ENCODE peak calls at places on chromosomes 7 and 10, in seven cellular contexts. K is fibroblast of the conjunctiva, B is T-helper 2 cell, T is Right ventricle myocardium superior, E is posterior vena cava, O is SK-N-DZ, C is HCEC 1CT. L is an unnamed sample.

GRCh38 chr10:116030576-116030975 is 242.4 kb downstream of the GFRA1 start:
- DNase-seq in K (no peak), E (no peak), C (no peak), T (no peak), B (no peak), O (no peak), L (no peak)

GRCh38 chr10:22978918-22979317 is 51.1 kb downstream of the ARMC3 start:
- DNase-seq in K (no peak), E (no peak), B (no peak), C (no peak), O (no peak), T (no peak), L (no peak)

GRCh38 chr7:116782177-116782711 is 80.1 kb upstream of the CAPZA2 start:
- DNase-seq in T (no peak), K (no peak), E (no peak), B (no peak), O (no peak), C (peak; percentile 59), L (no peak)

GRCh38 chr10:37975407-37975991 is 948 bp downstream of the ZNF25 start:
- DNase-seq in E (no peak), O (peak; percentile 14), K (peak; percentile 1), C (peak; percentile 39), T (no peak), B (no peak), L (no peak)

GRCh38 chr7:2572101-2572842 is 13.5 kb downstream of the IQCE start:
- DNase-seq in E (peak; percentile 69), K (no peak), B (no peak), C (no peak), O (no peak), T (no peak), L (no peak)

GRCh38 chr7:23285657-23286646 is 13.2 kb upstream of the MALSU1 start:
- DNase-seq in O (peak; percentile 18), E (no peak), K (no peak), T (no peak), B (no peak), C (no peak), L (no peak)

GRCh38 chr10:34139559-34139958 is 675.5 kb downstream of the PARD3 start:
- DNase-seq in C (peak; percentile 45), B (no peak), O (peak; percentile 12), K (no peak), T (no peak), E (no peak), L (no peak)

GRCh38 chr7:17677408-17677807 is 262.9 kb downstream of the SNX13 start:
- DNase-seq in E (no peak), C (peak; percentile 89), B (no peak), T (no peak), K (no peak), O (no peak), L (no peak)

GRCh38 chr10:90051474-90051873 is 350.1 kb downstream of the KIF20B start:
- DNase-seq in C (no peak), B (no peak), T (no peak), K (no peak), E (no peak), O (no peak), L (no peak)

GRCh38 chr7:151459726-151460473 is 20.0 kb upstream of the CRYGN start:
- DNase-seq in B (no peak), K (peak; percentile 84), C (peak; percentile 94), O (peak; percentile 72), E (peak; percentile 94), T (peak; percentile 89), L (no peak)

GRCh38 chr10:123870260-123870659 is 21.3 kb downstream of the CPXM2 start:
- DNase-seq in K (no peak), O (no peak), T (no peak), B (no peak), E (no peak), C (no peak), L (no peak)

GRCh38 chr7:5695037-5695708 is 86.3 kb downstream of the RNF216 start:
- DNase-seq in T (peak; percentile 61), B (peak; percentile 31), O (no peak), E (peak; percentile 87), C (peak; percentile 86), K (no peak), L (no peak)

GRCh38 chr10:104777086-104777799 is 136.2 kb downstream of the SORCS3 start:
- DNase-seq in K (no peak), B (no peak), O (no peak), T (no peak), C (no peak), E (no peak), L (no peak)

GRCh38 chr7:122550545-122550944 is 148.4 kb downstream of the RNF133 start:
- DNase-seq in O (no peak), T (no peak), E (no peak), K (no peak), B (no peak), C (no peak), L (no peak)

GRCh38 chr7:73519867-73520672 is 2.0 kb downstream of the BAZ1B start:
- DNase-seq in T (no peak), K (no peak), O (peak; percentile 22), C (no peak), B (no peak), E (peak; percentile 72), L (no peak)

GRCh38 chr7:22732556-22733126 is 5.6 kb downstream of the IL6 start:
- DNase-seq in B (no peak), O (no peak), T (no peak), C (no peak), K (no peak), E (no peak), L (no peak)

GRCh38 chr10:125316436-125316835 is 156.1 kb upstream of the CTBP2 start:
- DNase-seq in E (no peak), T (no peak), B (no peak), C (no peak), O (no peak), K (no peak), L (no peak)

GRCh38 chr7:126696236-126696635 is 556.5 kb downstream of the GRM8 start:
- DNase-seq in K (no peak), B (no peak), T (no peak), E (no peak), O (no peak), C (no peak), L (no peak)

GRCh38 chr7:27082171-27082570 is 13.6 kb downstream of the HOXA1 start:
- DNase-seq in O (no peak), T (no peak), C (no peak), B (no peak), K (no peak), E (no peak), L (no peak)

GRCh38 chr10:32413513-32413912 is 32.4 kb upstream of the CCDC7 start:
- DNase-seq in E (no peak), K (peak; percentile 2), T (no peak), O (no peak), C (peak; percentile 85), B (no peak), L (no peak)

GRCh38 chr10:130631139-130631864 is 495.1 kb downstream of the GLRX3 start:
- DNase-seq in C (no peak), T (no peak), B (no peak), O (no peak), E (no peak), K (no peak), L (no peak)

GRCh38 chr7:102106625-102107024 is 180.0 kb upstream of the SH2B2 start:
- DNase-seq in O (no peak), E (no peak), C (no peak), K (no peak), T (no peak), B (no peak), L (no peak)

GRCh38 chr7:128947854-128948253 is 10.1 kb downstream of the IRF5 start:
- DNase-seq in K (no peak), C (no peak), T (no peak), B (no peak), O (no peak), E (no peak), L (no peak)

GRCh38 chr10:11742779-11743298 is 657 bp downstream of the ECHDC3 start:
- DNase-seq in O (no peak), C (no peak), E (no peak), B (no peak), K (no peak), T (peak; percentile 84), L (peak; percentile 16)

GRCh38 chr7:93147358-93147757 is 827 bp downstream of the SAMD9L start:
- DNase-seq in T (no peak), B (no peak), C (peak; percentile 57), E (no peak), K (peak; percentile 48), O (no peak), L (no peak)

GRCh38 chr10:85111271-85111670 is 782.9 kb downstream of the CCSER2 start:
- DNase-seq in O (no peak), K (no peak), E (no peak), T (no peak), C (no peak), B (no peak), L (no peak)

L was measured in endothelial cell.